ENCODE peak calls at places on chromosome 17, in six cellular contexts. H, S, E, R, A and V are unnamed samples.

GRCh38 chr17:44807817-44808155 is 22.3 kb downstream of the GJC1 start:
- DNase-seq in H (no peak), S (no peak), E (no peak), R (no peak), A (no peak), V (no peak)

GRCh38 chr17:2090804-2091534 is 36.1 kb downstream of the HIC1 start:
- DNase-seq in H (peak), S (peak), E (no peak), R (no peak), A (peak), V (peak)

GRCh38 chr17:72952641-72953313 is 139.7 kb downstream of the SLC39A11 start:
- DNase-seq in H (no peak), S (no peak), E (no peak), R (no peak), A (no peak), V (no peak)

GRCh38 chr17:41553176-41553575 is 18.7 kb downstream of the KRT9 start:
- DNase-seq in H (peak), S (peak), E (no peak), R (no peak), A (no peak), V (peak)

GRCh38 chr17:82866521-82867214 is 26.8 kb upstream of the ZNF750 start:
- DNase-seq in H (peak), S (peak), E (no peak), R (no peak), A (no peak), V (peak)

GRCh38 chr17:28500712-28501379 is 5.3 kb upstream of the FOXN1 start:
- DNase-seq in H (no peak), S (no peak), E (no peak), R (no peak), A (no peak), V (no peak)

GRCh38 chr17:36600936-36601302 is 464 bp upstream of the MRM1 start:
- DNase-seq in H (no peak), S (no peak), E (no peak), R (no peak), A (no peak), V (no peak)

GRCh38 chr17:64689106-64689505 is 27.0 kb upstream of the SMURF2 start:
- DNase-seq in H (no peak), S (no peak), E (no peak), R (no peak), A (no peak), V (no peak)

GRCh38 chr17:32479074-32479617 is 7.6 kb upstream of the CDK5R1 start:
- DNase-seq in H (no peak), S (no peak), E (no peak), R (no peak), A (no peak), V (no peak)

GRCh38 chr17:82356845-82357355 is 2.1 kb upstream of the TEX19 start:
- DNase-seq in H (no peak), S (no peak), E (no peak), R (no peak), A (no peak), V (no peak)

GRCh38 chr17:301681-302299 is 50.8 kb downstream of the RPH3AL start:
- DNase-seq in H (peak), S (peak), E (no peak), R (no peak), A (no peak), V (no peak)

GRCh38 chr17:82005701-82006348 is 16.9 kb downstream of the CENPX start:
- DNase-seq in H (no peak), S (no peak), E (no peak), R (no peak), A (no peak), V (no peak)

GRCh38 chr17:74999523-74999922 is 12.1 kb downstream of the CDR2L start:
- DNase-seq in H (no peak), S (no peak), E (no peak), R (no peak), A (no peak), V (no peak)

GRCh38 chr17:39113871-39114270 is 37.6 kb downstream of the PLXDC1 start:
- DNase-seq in H (no peak), S (no peak), E (no peak), R (no peak), A (no peak), V (no peak)

GRCh38 chr17:17513626-17514025 is 17.4 kb upstream of the RASD1 start:
- DNase-seq in H (no peak), S (no peak), E (no peak), R (no peak), A (no peak), V (no peak)

GRCh38 chr17:49700956-49701355 is 6.8 kb downstream of the SLC35B1 start:
- DNase-seq in H (no peak), S (no peak), E (no peak), R (no peak), A (no peak), V (no peak)

GRCh38 chr17:42670199-42670924 is 6.4 kb downstream of the PLEKHH3 start:
- DNase-seq in H (no peak), S (no peak), E (no peak), R (peak), A (no peak), V (no peak)

GRCh38 chr17:4854181-4854681 is 21.1 kb downstream of the MINK1 start:
- DNase-seq in H (peak), S (peak), E (no peak), R (no peak), A (no peak), V (peak)

GRCh38 chr17:56930739-56931337 is 17.0 kb upstream of the TRIM25 start:
- DNase-seq in H (no peak), S (no peak), E (no peak), R (no peak), A (no peak), V (no peak)

GRCh38 chr17:74779948-74780400 is 3.8 kb upstream of the NAT9 start:
- DNase-seq in H (no peak), S (no peak), E (peak), R (peak), A (no peak), V (no peak)

GRCh38 chr17:11986939-11987329 is 10.3 kb downstream of the ZNF18 start:
- DNase-seq in H (peak), S (peak), E (no peak), R (no peak), A (peak), V (peak)

GRCh38 chr17:65001409-65002045 is 55.0 kb downstream of the GNA13 start:
- DNase-seq in H (no peak), S (no peak), E (no peak), R (no peak), A (no peak), V (no peak)

GRCh38 chr17:80036715-80037477 is 454 bp downstream of the CCDC40 start:
- DNase-seq in H (peak), S (no peak), E (peak), R (no peak), A (peak), V (peak)

GRCh38 chr17:40097931-40098845 is 2.2 kb downstream of the NR1D1 start:
- DNase-seq in H (peak), S (peak), E (no peak), R (no peak), A (no peak), V (peak)

GRCh38 chr17:37322826-37323561 is 52.8 kb upstream of the C17orf78 start:
- DNase-seq in H (no peak), S (no peak), E (no peak), R (no peak), A (no peak), V (no peak)